ENCODE peak calls at places on chromosomes 4 and X, in seven cellular contexts. D is fibroblast of mammary gland, Z is B cell, P is GM10248, J is MCF 10A, R is AG10803, N is tibial nerve. B is an unnamed sample.

GRCh38 chr4:106369456-106370060 is 980 bp upstream of the GIMD1 start:
- DNase-seq in D (peak), Z (no peak), P (peak), J (peak), R (peak), N (peak), B (peak)

GRCh38 chr4:124429746-124430250 is 282.7 kb downstream of the ANKRD50 start:
- DNase-seq in D (peak), Z (no peak), P (no peak), J (no peak), R (no peak), N (no peak), B (no peak)

GRCh38 chrX:130975947-130976346 is 72.9 kb upstream of the ENOX2 start:
- DNase-seq in D (peak), Z (no peak), P (peak), J (peak), R (peak), N (peak), B (no peak)

GRCh38 chrX:45712067-45712466 is 511.4 kb upstream of the DIPK2B start:
- DNase-seq in D (peak), Z (no peak), P (no peak), J (peak), R (peak), N (no peak), B (no peak)

GRCh38 chr4:55851885-55852284 is 1.6 kb upstream of the EXOC1 start:
- DNase-seq in D (no peak), Z (no peak), P (no peak), J (peak), R (no peak), N (no peak), B (no peak)

GRCh38 chr4:38752393-38752961 is 30.3 kb downstream of the TLR10 start:
- DNase-seq in D (peak), Z (no peak), P (peak), J (peak), R (peak), N (no peak), B (peak)

GRCh38 chr4:145936142-145937020 is 2.2 kb downstream of the ZNF827 start:
- DNase-seq in D (peak), Z (peak), P (peak), J (peak), R (peak), N (peak), B (peak)

GRCh38 chr4:5374577-5374976 is 323.3 kb downstream of the STK32B start:
- DNase-seq in D (no peak), Z (no peak), P (no peak), J (no peak), R (no peak), N (no peak), B (no peak)

GRCh38 chr4:38162240-38162784 is 202.1 kb downstream of the PTTG2 start:
- DNase-seq in D (peak), Z (no peak), P (no peak), J (peak), R (peak), N (no peak), B (no peak)

GRCh38 chr4:178090640-178091411 is 648.6 kb upstream of the AGA start:
- DNase-seq in D (no peak), Z (no peak), P (no peak), J (no peak), R (no peak), N (no peak), B (no peak)

GRCh38 chrX:134023851-134024281 is 38.5 kb upstream of the GPC3 start:
- DNase-seq in D (no peak), Z (no peak), P (no peak), J (no peak), R (no peak), N (no peak), B (no peak)

GRCh38 chr4:175127314-175127713 is 209.2 kb downstream of the ADAM29 start:
- DNase-seq in D (peak), Z (no peak), P (no peak), J (peak), R (no peak), N (no peak), B (no peak)

GRCh38 chr4:14592950-14593349 is 409.3 kb upstream of the CPEB2 start:
- DNase-seq in D (no peak), Z (no peak), P (no peak), J (no peak), R (no peak), N (no peak), B (no peak)

GRCh38 chr4:76011700-76012387 is 4.5 kb upstream of the CXCL9 start:
- DNase-seq in D (peak), Z (no peak), P (peak), J (peak), R (peak), N (peak), B (peak)

GRCh38 chr4:186840222-186840701 is 116.6 kb upstream of the FAT1 start:
- DNase-seq in D (peak), Z (no peak), P (no peak), J (no peak), R (peak), N (peak), B (no peak)

GRCh38 chrX:19893722-19894121 is 6.3 kb upstream of the SH3KBP1 start:
- DNase-seq in D (peak), Z (no peak), P (no peak), J (no peak), R (peak), N (no peak), B (no peak)

GRCh38 chr4:149964001-149964400 is 114.2 kb upstream of the DCLK2 start:
- DNase-seq in D (no peak), Z (no peak), P (no peak), J (no peak), R (no peak), N (no peak), B (no peak)

GRCh38 chr4:1191621-1192020 is 19.2 kb upstream of the SPON2 start:
- DNase-seq in D (no peak), Z (no peak), P (no peak), J (no peak), R (no peak), N (no peak), B (no peak)

GRCh38 chr4:2333356-2333841 is 71.5 kb upstream of the MXD4 start:
- DNase-seq in D (no peak), Z (peak), P (peak), J (peak), R (no peak), N (no peak), B (no peak)

GRCh38 chrX:136691028-136691809 is 43.3 kb downstream of the CD40LG start:
- DNase-seq in D (no peak), Z (no peak), P (no peak), J (no peak), R (no peak), N (no peak), B (no peak)

GRCh38 chrX:1767026-1767425 is 152.2 kb downstream of the ASMT start:
- DNase-seq in D (no peak), Z (no peak), P (no peak), J (no peak), R (no peak), N (no peak), B (no peak)

GRCh38 chrX:102599084-102599949 is at the start of gene ARMCX5:
- DNase-seq in D (peak), Z (peak), P (peak), J (peak), R (peak), N (peak), B (peak)

GRCh38 chrX:153164733-153165132 is 14.4 kb upstream of the MAGEA1 start:
- DNase-seq in D (no peak), Z (no peak), P (no peak), J (no peak), R (no peak), N (no peak), B (no peak)

GRCh38 chr4:20313237-20314030 is 61.7 kb downstream of the SLIT2 start:
- DNase-seq in D (no peak), Z (no peak), P (no peak), J (no peak), R (no peak), N (no peak), B (no peak)
- TF ChIP-seq CTCF in D (no peak), Z (no peak), P (peak), J (no peak), R (no peak), N (no peak), B (no peak)

GRCh38 chrX:110420771-110421498 is 62.3 kb downstream of the RTL9 start:
- DNase-seq in D (peak), Z (no peak), P (no peak), J (peak), R (no peak), N (no peak), B (peak)
- TF ChIP-seq CTCF in D (peak), Z (no peak), P (peak), J (no peak), R (peak), N (no peak), B (no peak)

GRCh38 chrX:51496501-51497291 is at the start of gene NUDT11:
- DNase-seq in D (peak), Z (peak), P (peak), J (no peak), R (peak), N (peak), B (peak)

GRCh38 chrX:51494409-51494808 is 2.0 kb downstream of the NUDT11 start:
- DNase-seq in D (peak), Z (no peak), P (no peak), J (no peak), R (no peak), N (no peak), B (no peak)
- TF ChIP-seq CTCF in D (peak), Z (no peak), P (peak), J (no peak), R (peak), N (no peak), B (no peak)

DNA sequence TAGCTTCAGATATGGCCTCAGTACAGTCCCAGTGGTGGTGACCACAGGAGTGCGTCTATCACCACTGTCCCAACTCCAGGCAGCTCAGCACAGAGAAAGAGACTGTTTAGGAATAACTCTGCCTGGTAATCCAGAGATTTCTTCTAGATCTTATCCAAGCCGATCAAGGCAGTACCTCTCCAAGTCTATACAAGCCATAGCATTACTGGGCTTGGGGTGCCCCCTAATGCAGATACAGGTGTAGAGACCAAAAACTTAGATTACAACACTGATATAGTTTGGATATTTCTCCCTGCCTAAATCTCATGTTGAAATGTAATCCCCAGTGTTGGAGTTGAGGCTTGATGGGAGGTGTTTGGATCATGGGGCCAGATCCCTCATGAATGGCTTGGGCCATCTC is 100.9 kb downstream of the PTCHD1 start:
- DNase-seq in D (no peak), Z (no peak), P (no peak), J (no peak), R (no peak), N (no peak), B (no peak)
- TF ChIP-seq CTCF in D (no peak), Z (no peak), P (no peak), J (no peak), R (no peak), N (no peak), B (no peak)

GRCh38 chrX:112759512-112759911 is 79.8 kb upstream of the LHFPL1 start:
- DNase-seq in D (no peak), Z (no peak), P (no peak), J (peak), R (no peak), N (no peak), B (no peak)

GRCh38 chrX:112761239-112762207 is 79.1 kb downstream of the AMOT start:
- DNase-seq in D (no peak), Z (peak), P (peak), J (no peak), R (no peak), N (no peak), B (peak)

GRCh38 chrX:112760697-112761096 is 79.9 kb downstream of the AMOT start:
- DNase-seq in D (peak), Z (no peak), P (no peak), J (no peak), R (peak), N (no peak), B (no peak)
- TF ChIP-seq CTCF in D (no peak), Z (no peak), P (no peak), J (no peak), R (peak), N (no peak), B (peak)